ENCODE peak calls at places on chromosomes 12 and 14, in eight cellular contexts. A is T-helper 17 cell, Q is left ventricle myocardium inferior, I is NT2/D1, B is BE2C, Z is neuronal stem cell, C is heart left ventricle, S is AG04450. E is an unnamed sample. For H3K9me3, the result is how much of the 10 kb centered on the place peaks cover.

GRCh38 chr12:116201908-116202307 is 75.6 kb downstream of the MED13L start:
- DNase-seq in A (no peak), Q (no peak), I (no peak), B (no peak), Z (no peak), C (no peak), S (no peak), E (no peak)

GRCh38 chr12:105206686-105207374 is 29.1 kb downstream of the APPL2 start:
- DNase-seq in A (no peak), Q (no peak), I (no peak), B (no peak), Z (no peak), C (no peak), S (no peak), E (no peak)

GRCh38 chr14:55430024-55430690 is 10.3 kb downstream of the TBPL2 start:
- DNase-seq in A (no peak), Q (no peak), I (peak), B (peak), Z (no peak), C (no peak), S (peak), E (no peak)

GRCh38 chr14:95255487-95255886 is 64.2 kb downstream of the CLMN start:
- DNase-seq in A (no peak), Q (no peak), I (peak), B (no peak), Z (peak), C (no peak), S (no peak), E (peak)

GRCh38 chr12:13100610-13100881 is 2.9 kb downstream of the GSG1 start:
- DNase-seq in A (no peak), Q (no peak), I (no peak), B (no peak), Z (no peak), C (no peak), S (no peak), E (no peak)

GRCh38 chr14:50967104-50967503 is 22.8 kb upstream of the PYGL start:
- DNase-seq in A (no peak), Q (no peak), I (no peak), B (no peak), Z (no peak), C (no peak), S (no peak), E (no peak)

GRCh38 chr12:120230326-120230973 is 29.5 kb upstream of the RPLP0 start:
- DNase-seq in A (no peak), Q (peak), I (peak), B (peak), Z (peak), C (peak), S (peak), E (no peak)

GRCh38 chr14:50599700-50600444 is 39.9 kb downstream of the ATL1 start:
- DNase-seq in A (no peak), Q (no peak), I (no peak), B (no peak), Z (peak), C (no peak), S (no peak), E (no peak)

GRCh38 chr12:121964813-121965643 is 46.6 kb downstream of the CFAP251 start:
- DNase-seq in A (no peak), Q (no peak), I (no peak), B (no peak), Z (no peak), C (no peak), S (no peak), E (no peak)

GRCh38 chr14:54003064-54003463 is 46.4 kb upstream of the BMP4 start:
- DNase-seq in A (no peak), Q (no peak), I (no peak), B (no peak), Z (no peak), C (no peak), S (no peak), E (no peak)

GRCh38 chr14:85187521-85187920 is 342.4 kb upstream of the FLRT2 start:
- DNase-seq in A (no peak), Q (no peak), I (no peak), B (no peak), Z (no peak), C (no peak), S (no peak), E (no peak)

GRCh38 chr12:93990832-93991748 is 157.3 kb upstream of the PLXNC1 start:
- DNase-seq in A (no peak), Q (peak), I (peak), B (peak), Z (peak), C (no peak), S (no peak), E (no peak)

GRCh38 chr14:62189698-62190097 is 427.5 kb downstream of the SNAPC1 start:
- DNase-seq in A (no peak), Q (no peak), I (no peak), B (no peak), Z (no peak), C (no peak), S (no peak), E (no peak)

GRCh38 chr12:121748218-121748570 is 35.6 kb downstream of the TMEM120B start:
- DNase-seq in A (no peak), Q (no peak), I (no peak), B (peak), Z (no peak), C (no peak), S (no peak), E (no peak)

GRCh38 chr14:61019537-61019936 is 38.5 kb downstream of the SLC38A6 start:
- DNase-seq in A (no peak), Q (no peak), I (no peak), B (no peak), Z (no peak), C (no peak), S (no peak), E (no peak)

GRCh38 chr14:106393742-106394141 is 867.4 kb downstream of the TMEM121 start:
- DNase-seq in A (no peak), Q (no peak), I (no peak), B (no peak), Z (no peak), C (no peak), S (no peak), E (no peak)

GRCh38 chr14:106395460-106396050 is 869.2 kb downstream of the TMEM121 start:
- DNase-seq in A (no peak), Q (no peak), I (no peak), B (no peak), Z (no peak), C (no peak), S (no peak), E (no peak)

DNA sequence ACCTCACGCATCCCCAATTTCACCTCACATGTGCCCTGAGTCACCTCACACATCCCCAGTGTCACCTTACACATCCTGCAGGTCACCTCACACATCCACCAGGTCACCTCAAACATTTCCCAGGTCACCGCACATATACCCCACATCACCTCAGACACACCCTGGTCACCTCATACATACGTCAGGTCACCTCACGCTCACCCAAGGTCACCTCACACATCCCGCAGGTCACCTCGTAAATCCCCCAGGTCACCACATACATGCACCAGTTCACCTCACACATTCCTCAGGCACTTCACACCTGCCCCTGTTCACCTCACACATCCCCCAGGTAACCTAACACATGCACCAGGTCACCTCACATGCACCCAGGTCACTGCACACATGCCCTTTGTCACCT is 864.0 kb downstream of the TMEM121 start:
- DNase-seq in A (no peak), Q (no peak), I (no peak), B (no peak), Z (no peak), C (no peak), S (no peak), E (no peak)
- H3K9me3 ChIP-seq in A (under half), Q (under half), I (under half), B (under half), Z (under half), C (under half), S (under half), E (under half)

DNA sequence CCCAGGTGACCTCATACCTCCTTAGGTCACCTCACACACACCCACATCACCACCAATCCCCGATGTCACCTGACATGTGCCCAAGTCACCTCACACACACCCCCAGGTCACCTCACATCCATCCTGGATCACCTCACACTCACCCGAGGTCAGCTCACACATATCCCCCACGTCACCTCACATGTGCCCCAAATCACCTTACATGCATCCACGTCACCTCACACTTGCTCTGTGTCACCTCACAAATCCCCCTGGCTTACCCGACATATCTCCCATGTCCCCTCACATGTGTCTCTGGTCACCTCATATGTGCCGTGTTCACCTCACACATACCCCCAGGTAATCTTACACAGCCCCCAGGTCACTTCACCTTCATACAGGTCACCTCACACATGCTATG is 864.6 kb downstream of the TMEM121 start:
- DNase-seq in A (no peak), Q (no peak), I (no peak), B (no peak), Z (no peak), C (no peak), S (no peak), E (no peak)
- H3K9me3 ChIP-seq in A (under half), Q (under half), I (under half), B (under half), Z (under half), C (under half), S (under half), E (under half)

GRCh38 chr14:106166232-106166631 is 639.8 kb downstream of the TMEM121 start:
- DNase-seq in A (no peak), Q (no peak), I (no peak), B (no peak), Z (no peak), C (no peak), S (no peak), E (no peak)
- H3K9me3 ChIP-seq in A (under half), Q (under half), I (under half), B (under half), Z (under half), C (under half), S (under half), E (under half)

GRCh38 chr12:38025916-38026315 is 290.7 kb upstream of the ALG10B start:
- DNase-seq in A (no peak), Q (no peak), I (no peak), B (no peak), Z (no peak), C (no peak), S (no peak), E (no peak)
- H3K9me3 ChIP-seq in A (under half), Q (half or more), I (under half), B (under half), Z (under half), C (half or more), S (under half), E (half or more)